ENCODE peak calls at places on chromosomes 6 and 20, in eight cellular contexts. G is neural progenitor cell; B is stimulated activated CD4-positive, alpha-beta T cell treated with anti-CD3 and anti-CD28 coated beads, Interleukin-1b, Interleukin-23, amount 100 ng/mL, for 1 hour; N is cardiac muscle cell; Y is OCI-M1; T is kidney; O is uterus; K is lung microvascular endothelial cell. C is an unnamed sample.

GRCh38 chr6:18263561-18264337 is 581 bp downstream of the DEK start:
- DNase-seq in B (no peak), K (peak; percentile 71), T (peak; percentile 84), Y (peak; percentile 63), N (peak; percentile 68), G (no peak), O (no peak), C (peak; percentile 90)

GRCh38 chr20:2455771-2456497 is 14.7 kb downstream of the SNRPB start:
- DNase-seq in G (no peak), Y (no peak), K (no peak), B (no peak), O (no peak), N (no peak), T (no peak), C (no peak)

GRCh38 chr20:11261533-11262000 is 587.8 kb upstream of the JAG1 start:
- DNase-seq in N (peak; percentile 77), B (no peak), G (no peak), T (no peak), K (no peak), Y (no peak), O (no peak), C (no peak)

GRCh38 chr6:110357696-110358535 is at the start of gene METTL24:
- DNase-seq in T (peak; percentile 79), Y (no peak), O (peak; percentile 55), K (no peak), G (peak; percentile 70), N (no peak), B (no peak), C (no peak)

GRCh38 chr6:130670142-130670541 is 157.1 kb upstream of the SMLR1 start:
- DNase-seq in B (no peak), Y (peak; percentile 42), N (no peak), T (no peak), O (no peak), G (no peak), K (no peak), C (no peak)

GRCh38 chr20:52500150-52500549 is 308.6 kb upstream of the ZFP64 start:
- DNase-seq in B (no peak), O (no peak), G (peak; percentile 8), Y (no peak), K (peak; percentile 68), T (no peak), N (no peak), C (no peak)

GRCh38 chr20:46951840-46952497 is 57.3 kb downstream of the EYA2 start:
- DNase-seq in G (no peak), Y (no peak), K (no peak), T (no peak), N (no peak), B (no peak), O (no peak), C (no peak)

GRCh38 chr20:3781153-3781910 is at the start of gene SPEF1:
- DNase-seq in B (no peak), K (peak; percentile 88), O (peak; percentile 74), Y (peak; percentile 96), N (peak; percentile 94), T (peak; percentile 89), G (peak; percentile 97), C (peak; percentile 85)

GRCh38 chr6:107458687-107459282 is 579 bp downstream of the PDSS2 start:
- DNase-seq in O (peak; percentile 25), N (peak; percentile 26), K (peak; percentile 15), B (no peak), T (peak; percentile 75), Y (peak; percentile 71), G (no peak), C (peak; percentile 88)

GRCh38 chr20:50323209-50323608 is 132.6 kb downstream of the CEBPB start:
- DNase-seq in T (no peak), K (no peak), N (no peak), B (no peak), G (no peak), Y (no peak), O (no peak), C (peak; percentile 14)

GRCh38 chr6:134813146-134813545 is 136.8 kb downstream of the ALDH8A1 start:
- DNase-seq in B (no peak), O (no peak), N (peak; percentile 64), Y (no peak), T (no peak), K (no peak), G (no peak), C (no peak)

C was measured in spleen.